ENCODE peak calls at places on chromosomes 4 and X, in nine cellular contexts. P is heart right ventricle, I is tibial nerve, C is SJSA1, S is pancreas, O is ascending aorta, V is HAP-1, E is stomach, Z is left lung. U is an unnamed sample. For H3K36me3, the result is how much of the 10 kb centered on the place peaks cover.

GRCh38 chrX:33087411-33087810 is 123.9 kb downstream of the DMD start:
- DNase-seq in P (no peak), I (no peak), C (no peak), S (no peak), O (no peak), V (no peak), E (no peak), Z (no peak), U (no peak)

GRCh38 chr4:24793219-24794005 is 2.0 kb upstream of the SOD3 start:
- DNase-seq in P (no peak), I (no peak), C (no peak), S (no peak), O (no peak), V (no peak), E (no peak), Z (no peak), U (no peak)

GRCh38 chr4:21795091-21795490 is 153.5 kb downstream of the KCNIP4 start:
- DNase-seq in P (no peak), I (no peak), C (no peak), S (no peak), O (no peak), V (no peak), E (no peak), Z (no peak), U (no peak)

GRCh38 chr4:85498068-85498733 is 23.3 kb downstream of the ARHGAP24 start:
- DNase-seq in P (no peak), I (no peak), C (peak), S (peak), O (peak), V (no peak), E (peak), Z (no peak), U (no peak)

GRCh38 chr4:10105920-10106319 is 10.7 kb downstream of the WDR1 start:
- DNase-seq in P (no peak), I (no peak), C (no peak), S (no peak), O (no peak), V (no peak), E (no peak), Z (no peak), U (no peak)

GRCh38 chr4:155959417-155959816 is 5.8 kb upstream of the CTSO start:
- DNase-seq in P (no peak), I (no peak), C (no peak), S (no peak), O (no peak), V (no peak), E (no peak), Z (peak), U (no peak)

GRCh38 chr4:156230151-156230550 is 276.5 kb upstream of the CTSO start:
- DNase-seq in P (no peak), I (no peak), C (no peak), S (no peak), O (no peak), V (no peak), E (no peak), Z (no peak), U (no peak)

GRCh38 chr4:186543206-186543605 is 12.2 kb downstream of the MTNR1A start:
- DNase-seq in P (no peak), I (no peak), C (no peak), S (no peak), O (no peak), V (no peak), E (no peak), Z (no peak), U (no peak)

GRCh38 chrX:105460366-105460765 is 239.9 kb upstream of the TEX13A start:
- DNase-seq in P (no peak), I (no peak), C (no peak), S (no peak), O (no peak), V (no peak), E (no peak), Z (no peak), U (no peak)

DNA sequence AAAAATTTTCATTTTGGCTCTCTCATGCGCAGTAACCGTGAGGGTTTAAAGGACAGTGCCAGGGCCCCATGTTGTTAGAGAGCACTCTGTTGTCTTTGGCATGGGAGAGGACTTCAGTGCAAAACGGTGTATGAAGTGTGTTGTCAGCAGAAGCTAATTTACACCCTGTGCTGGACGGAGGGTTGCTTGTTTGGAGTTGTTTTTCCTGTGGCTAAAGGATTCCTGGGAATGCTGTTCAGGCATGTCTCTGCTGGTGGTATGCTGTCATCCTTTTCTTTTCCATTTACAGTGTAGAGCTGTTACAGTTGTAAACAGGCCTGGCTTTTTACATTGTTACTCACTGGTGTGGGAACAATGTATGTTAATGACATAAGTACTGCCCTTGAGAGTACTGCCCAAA is 206.3 kb downstream of the CBR4 start:
- DNase-seq in P (no peak), I (no peak), C (peak), S (no peak), O (no peak), V (peak), E (no peak), Z (no peak), U (peak)
- H3K36me3 ChIP-seq in P (under half), I (under half), C (under half), S (under half), O (under half), V (under half), E (under half), Z (under half), U (under half)

GRCh38 chr4:17580969-17581368 is 4.0 kb downstream of the LAP3 start:
- DNase-seq in P (no peak), I (no peak), C (no peak), S (no peak), O (no peak), V (no peak), E (no peak), Z (no peak), U (no peak)
- H3K36me3 ChIP-seq in P (under half), I (half or more), C (under half), S (under half), O (under half), V (half or more), E (half or more), Z (under half), U (under half)

GRCh38 chr4:1230316-1230715 is 18.6 kb downstream of the CTBP1 start:
- DNase-seq in P (no peak), I (no peak), C (no peak), S (no peak), O (no peak), V (no peak), E (no peak), Z (no peak), U (no peak)
- H3K36me3 ChIP-seq in P (under half), I (half or more), C (under half), S (under half), O (half or more), V (half or more), E (half or more), Z (under half), U (under half)

DNA sequence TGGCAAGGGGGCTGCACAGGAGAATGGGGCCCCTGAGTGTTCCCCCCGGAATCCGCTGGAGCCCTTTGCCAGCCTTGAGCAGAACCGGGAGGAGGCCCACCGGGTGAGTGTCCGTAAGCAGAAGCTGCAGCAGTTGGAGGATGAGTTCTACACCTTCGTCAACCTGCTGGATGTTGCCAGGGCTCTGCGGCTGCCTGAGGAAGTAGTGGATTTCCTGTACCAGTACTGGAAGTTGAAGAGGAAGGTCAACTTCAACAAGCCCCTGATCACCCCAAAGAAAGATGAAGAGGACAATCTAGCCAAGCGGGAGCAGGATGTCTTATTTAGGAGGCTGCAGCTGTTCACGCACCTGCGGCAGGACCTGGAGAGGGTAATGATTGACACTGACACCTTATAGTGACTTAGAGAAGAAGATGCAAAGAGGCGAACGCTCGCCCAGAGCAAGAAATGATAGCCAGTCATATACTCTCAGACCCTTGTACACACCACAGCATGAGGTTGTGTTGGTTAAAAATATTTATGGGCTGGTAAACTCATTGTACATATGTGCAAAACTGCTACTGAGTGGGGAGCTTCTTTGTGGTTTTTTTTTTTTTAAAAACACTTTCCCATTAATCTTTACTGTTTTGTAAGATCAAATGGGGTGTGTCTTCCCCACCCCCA is 52.5 kb downstream of the JADE1 start:
- DNase-seq in P (no peak), I (no peak), C (no peak), S (no peak), O (no peak), V (no peak), E (no peak), Z (peak), U (no peak)
- H3K36me3 ChIP-seq in P (under half), I (half or more), C (half or more), S (under half), O (under half), V (half or more), E (half or more), Z (under half), U (under half)

GRCh38 chr4:25908491-25908901 is 5.5 kb upstream of the SMIM20 start:
- DNase-seq in P (no peak), I (no peak), C (peak), S (no peak), O (no peak), V (no peak), E (no peak), Z (no peak), U (peak)
- H3K36me3 ChIP-seq in P (under half), I (under half), C (under half), S (under half), O (under half), V (under half), E (under half), Z (under half), U (under half)

GRCh38 chr4:27018910-27019309 is 158.3 kb downstream of the STIM2 start:
- DNase-seq in P (no peak), I (no peak), C (no peak), S (no peak), O (no peak), V (no peak), E (no peak), Z (no peak), U (no peak)
- H3K36me3 ChIP-seq in P (under half), I (half or more), C (under half), S (under half), O (under half), V (under half), E (half or more), Z (under half), U (under half)

GRCh38 chr4:1327526-1328266 is 19.3 kb upstream of the UVSSA start:
- DNase-seq in P (no peak), I (no peak), C (no peak), S (no peak), O (no peak), V (no peak), E (no peak), Z (peak), U (no peak)
- H3K36me3 ChIP-seq in P (under half), I (half or more), C (under half), S (under half), O (under half), V (under half), E (half or more), Z (under half), U (under half)

GRCh38 chr4:1945912-1946311 is 62.9 kb downstream of the NELFA start:
- DNase-seq in P (no peak), I (no peak), C (no peak), S (no peak), O (no peak), V (no peak), E (no peak), Z (no peak), U (no peak)
- H3K36me3 ChIP-seq in P (under half), I (under half), C (under half), S (under half), O (under half), V (half or more), E (half or more), Z (under half), U (under half)

U was measured in kidney epithelial cell.